ENCODE peak calls at places on chromosome 16, in nine cellular contexts. One of them, this sample, is unnamed.

GRCh38 chr16:14364386-14365199 is 265.5 kb downstream of the PARN start:
- DNase-seq in endothelial cell of umbilical vein: no peak
- DNase-seq in type B pancreatic cell: no peak
- DNase-seq in pancreas: no peak
- DNase-seq in NCI-H460: peak
- DNase-seq in M059J: peak
- DNase-seq in MG63: peak
- DNase-seq in ACHN: peak
- DNase-seq in prostate gland: no peak
- DNase-seq in this sample: no peak

GRCh38 chr16:66903544-66904427 is 14.9 kb downstream of the CDH16 start:
- DNase-seq in type B pancreatic cell: no peak
- DNase-seq in endothelial cell of umbilical vein: no peak
- DNase-seq in prostate gland: no peak
- DNase-seq in pancreas: no peak
- DNase-seq in ACHN: no peak
- DNase-seq in MG63: no peak
- DNase-seq in M059J: no peak
- DNase-seq in NCI-H460: no peak
- DNase-seq in this sample: no peak

GRCh38 chr16:16021988-16022682 is 72.7 kb downstream of the ABCC1 start:
- DNase-seq in prostate gland: peak
- DNase-seq in ACHN: peak
- DNase-seq in endothelial cell of umbilical vein: peak
- DNase-seq in MG63: peak
- DNase-seq in NCI-H460: peak
- DNase-seq in pancreas: peak
- DNase-seq in M059J: peak
- DNase-seq in type B pancreatic cell: peak
- DNase-seq in this sample: peak

GRCh38 chr16:29815032-29815721 is 775 bp upstream of the PAGR1 start:
- DNase-seq in ACHN: no peak
- DNase-seq in endothelial cell of umbilical vein: no peak
- DNase-seq in M059J: no peak
- DNase-seq in MG63: peak
- DNase-seq in pancreas: peak
- DNase-seq in prostate gland: no peak
- DNase-seq in type B pancreatic cell: no peak
- DNase-seq in NCI-H460: no peak
- DNase-seq in this sample: no peak

GRCh38 chr16:11707679-11708197 is 34.9 kb downstream of the TXNDC11 start:
- DNase-seq in endothelial cell of umbilical vein: no peak
- DNase-seq in type B pancreatic cell: no peak
- DNase-seq in MG63: no peak
- DNase-seq in pancreas: no peak
- DNase-seq in M059J: no peak
- DNase-seq in prostate gland: no peak
- DNase-seq in NCI-H460: no peak
- DNase-seq in ACHN: no peak
- DNase-seq in this sample: no peak

GRCh38 chr16:29881050-29881449 is 18.0 kb upstream of the CDIPT start:
- DNase-seq in NCI-H460: no peak
- DNase-seq in M059J: no peak
- DNase-seq in MG63: no peak
- DNase-seq in endothelial cell of umbilical vein: no peak
- DNase-seq in pancreas: no peak
- DNase-seq in prostate gland: no peak
- DNase-seq in type B pancreatic cell: no peak
- DNase-seq in ACHN: no peak
- DNase-seq in this sample: no peak

GRCh38 chr16:19235886-19236285 is 49.6 kb upstream of the CLEC19A start:
- DNase-seq in prostate gland: no peak
- DNase-seq in type B pancreatic cell: no peak
- DNase-seq in M059J: peak
- DNase-seq in NCI-H460: no peak
- DNase-seq in ACHN: no peak
- DNase-seq in pancreas: no peak
- DNase-seq in MG63: no peak
- DNase-seq in endothelial cell of umbilical vein: no peak
- DNase-seq in this sample: no peak

GRCh38 chr16:69324585-69325253 is 5.7 kb downstream of the PDF start:
- DNase-seq in pancreas: peak
- DNase-seq in M059J: no peak
- DNase-seq in prostate gland: no peak
- DNase-seq in NCI-H460: no peak
- DNase-seq in endothelial cell of umbilical vein: no peak
- DNase-seq in type B pancreatic cell: no peak
- DNase-seq in MG63: no peak
- DNase-seq in ACHN: no peak
- DNase-seq in this sample: no peak

GRCh38 chr16:85614338-85615013 is 1.4 kb downstream of the GSE1 start:
- DNase-seq in prostate gland: no peak
- DNase-seq in ACHN: no peak
- DNase-seq in NCI-H460: no peak
- DNase-seq in endothelial cell of umbilical vein: no peak
- DNase-seq in M059J: no peak
- DNase-seq in MG63: no peak
- DNase-seq in pancreas: peak
- DNase-seq in type B pancreatic cell: no peak
- DNase-seq in this sample: no peak

GRCh38 chr16:28496844-28497243 is 2.4 kb downstream of the APOBR start:
- DNase-seq in endothelial cell of umbilical vein: no peak
- DNase-seq in type B pancreatic cell: no peak
- DNase-seq in pancreas: no peak
- DNase-seq in MG63: no peak
- DNase-seq in M059J: no peak
- DNase-seq in prostate gland: no peak
- DNase-seq in ACHN: no peak
- DNase-seq in NCI-H460: no peak
- DNase-seq in this sample: no peak

GRCh38 chr16:26859086-26859485 is 207.6 kb upstream of the C16orf82 start:
- DNase-seq in M059J: no peak
- DNase-seq in NCI-H460: no peak
- DNase-seq in endothelial cell of umbilical vein: no peak
- DNase-seq in type B pancreatic cell: peak
- DNase-seq in pancreas: no peak
- DNase-seq in MG63: no peak
- DNase-seq in prostate gland: no peak
- DNase-seq in ACHN: no peak
- DNase-seq in this sample: no peak

GRCh38 chr16:3574195-3574594 is 3.0 kb downstream of the NLRC3 start:
- DNase-seq in endothelial cell of umbilical vein: no peak
- DNase-seq in M059J: no peak
- DNase-seq in type B pancreatic cell: no peak
- DNase-seq in ACHN: no peak
- DNase-seq in pancreas: no peak
- DNase-seq in NCI-H460: no peak
- DNase-seq in prostate gland: no peak
- DNase-seq in MG63: no peak
- DNase-seq in this sample: no peak

GRCh38 chr16:86466695-86467406 is 43.5 kb upstream of the FOXF1 start:
- DNase-seq in type B pancreatic cell: no peak
- DNase-seq in pancreas: no peak
- DNase-seq in NCI-H460: peak
- DNase-seq in endothelial cell of umbilical vein: no peak
- DNase-seq in ACHN: no peak
- DNase-seq in MG63: peak
- DNase-seq in M059J: peak
- DNase-seq in prostate gland: no peak
- DNase-seq in this sample: no peak

GRCh38 chr16:83742076-83742475 is 65.7 kb upstream of the HSBP1 start:
- DNase-seq in M059J: no peak
- DNase-seq in MG63: no peak
- DNase-seq in prostate gland: no peak
- DNase-seq in pancreas: no peak
- DNase-seq in endothelial cell of umbilical vein: no peak
- DNase-seq in type B pancreatic cell: no peak
- DNase-seq in NCI-H460: no peak
- DNase-seq in ACHN: no peak
- DNase-seq in this sample: no peak

GRCh38 chr16:85639529-85640253 is 26.6 kb downstream of the GSE1 start:
- DNase-seq in MG63: peak
- DNase-seq in type B pancreatic cell: no peak
- DNase-seq in M059J: no peak
- DNase-seq in pancreas: peak
- DNase-seq in prostate gland: peak
- DNase-seq in ACHN: no peak
- DNase-seq in endothelial cell of umbilical vein: no peak
- DNase-seq in NCI-H460: no peak
- DNase-seq in this sample: no peak

GRCh38 chr16:27430923-27431484 is 29.0 kb downstream of the IL21R start:
- DNase-seq in MG63: no peak
- DNase-seq in type B pancreatic cell: peak
- DNase-seq in prostate gland: no peak
- DNase-seq in pancreas: no peak
- DNase-seq in ACHN: no peak
- DNase-seq in NCI-H460: no peak
- DNase-seq in M059J: no peak
- DNase-seq in endothelial cell of umbilical vein: peak
- DNase-seq in this sample: no peak

GRCh38 chr16:81652798-81653505 is 126.1 kb upstream of the PLCG2 start:
- DNase-seq in ACHN: no peak
- DNase-seq in prostate gland: no peak
- DNase-seq in endothelial cell of umbilical vein: no peak
- DNase-seq in M059J: no peak
- DNase-seq in type B pancreatic cell: no peak
- DNase-seq in MG63: no peak
- DNase-seq in pancreas: no peak
- DNase-seq in NCI-H460: no peak
- DNase-seq in this sample: no peak

GRCh38 chr16:15811778-15812750 is 44.8 kb downstream of the MYH11 start:
- DNase-seq in MG63: peak
- DNase-seq in endothelial cell of umbilical vein: no peak
- DNase-seq in NCI-H460: peak
- DNase-seq in pancreas: peak
- DNase-seq in prostate gland: peak
- DNase-seq in M059J: peak
- DNase-seq in type B pancreatic cell: no peak
- DNase-seq in ACHN: no peak
- DNase-seq in this sample: no peak

GRCh38 chr16:35391328-35391727 is 1931.9 kb downstream of the TP53TG3F start:
- DNase-seq in MG63: peak
- DNase-seq in prostate gland: peak
- DNase-seq in ACHN: peak
- DNase-seq in endothelial cell of umbilical vein: peak
- DNase-seq in type B pancreatic cell: no peak
- DNase-seq in M059J: peak
- DNase-seq in NCI-H460: peak
- DNase-seq in pancreas: peak
- DNase-seq in this sample: no peak

GRCh38 chr16:1526608-1527555 is 6.6 kb upstream of the TMEM204 start:
- DNase-seq in type B pancreatic cell: no peak
- DNase-seq in endothelial cell of umbilical vein: no peak
- DNase-seq in pancreas: no peak
- DNase-seq in M059J: no peak
- DNase-seq in NCI-H460: no peak
- DNase-seq in MG63: no peak
- DNase-seq in ACHN: no peak
- DNase-seq in prostate gland: no peak
- DNase-seq in this sample: no peak

GRCh38 chr16:29146266-29146665 is 161.4 kb downstream of the LAT start:
- DNase-seq in ACHN: no peak
- DNase-seq in NCI-H460: no peak
- DNase-seq in prostate gland: no peak
- DNase-seq in endothelial cell of umbilical vein: no peak
- DNase-seq in pancreas: no peak
- DNase-seq in type B pancreatic cell: no peak
- DNase-seq in M059J: no peak
- DNase-seq in MG63: no peak
- DNase-seq in this sample: no peak

GRCh38 chr16:4057439-4057877 is 58.8 kb downstream of the ADCY9 start:
- DNase-seq in prostate gland: no peak
- DNase-seq in ACHN: no peak
- DNase-seq in pancreas: peak
- DNase-seq in NCI-H460: no peak
- DNase-seq in type B pancreatic cell: peak
- DNase-seq in MG63: no peak
- DNase-seq in endothelial cell of umbilical vein: no peak
- DNase-seq in M059J: no peak
- DNase-seq in this sample: no peak

GRCh38 chr16:27511657-27512056 is 38.1 kb downstream of the GTF3C1 start:
- DNase-seq in MG63: no peak
- DNase-seq in prostate gland: no peak
- DNase-seq in pancreas: no peak
- DNase-seq in NCI-H460: no peak
- DNase-seq in type B pancreatic cell: no peak
- DNase-seq in ACHN: peak
- DNase-seq in M059J: no peak
- DNase-seq in endothelial cell of umbilical vein: no peak
- DNase-seq in this sample: no peak

GRCh38 chr16:70480127-70481105 is 26.0 kb downstream of the FCSK start:
- DNase-seq in MG63: peak
- DNase-seq in NCI-H460: no peak
- DNase-seq in pancreas: no peak
- DNase-seq in type B pancreatic cell: no peak
- DNase-seq in endothelial cell of umbilical vein: no peak
- DNase-seq in M059J: peak
- DNase-seq in ACHN: no peak
- DNase-seq in prostate gland: no peak
- DNase-seq in this sample: no peak

GRCh38 chr16:57551057-57551456 is 8.6 kb downstream of the ADGRG5 start:
- DNase-seq in NCI-H460: no peak
- DNase-seq in prostate gland: no peak
- DNase-seq in M059J: no peak
- DNase-seq in pancreas: no peak
- DNase-seq in endothelial cell of umbilical vein: no peak
- DNase-seq in ACHN: no peak
- DNase-seq in type B pancreatic cell: no peak
- DNase-seq in MG63: no peak
- DNase-seq in this sample: no peak

GRCh38 chr16:4053663-4054479 is 62.4 kb downstream of the ADCY9 start:
- DNase-seq in pancreas: peak
- DNase-seq in NCI-H460: peak
- DNase-seq in type B pancreatic cell: peak
- DNase-seq in MG63: peak
- DNase-seq in ACHN: no peak
- DNase-seq in M059J: peak
- DNase-seq in endothelial cell of umbilical vein: peak
- DNase-seq in prostate gland: peak
- DNase-seq in this sample: peak